ENCODE peak calls at places on chromosomes 16 and 17, in five cellular contexts. One of them, this sample, is unnamed.
A peak's percentile ranks its signal among the peaks of the same experiment; 100 is the strongest.

GRCh38 chr16:77833906-77834599 is 45.7 kb downstream of the VAT1L start:
- DNase-seq in AG04449: peak; percentile 60
- DNase-seq in HFFc6: no peak
- DNase-seq in nephron progenitor cell: no peak
- DNase-seq in heart right ventricle: no peak
- DNase-seq in this sample: no peak

GRCh38 chr16:872436-873242 is 72.1 kb upstream of the GNG13 start:
- DNase-seq in AG04449: no peak
- DNase-seq in HFFc6: no peak
- DNase-seq in nephron progenitor cell: no peak
- DNase-seq in heart right ventricle: no peak
- DNase-seq in this sample: no peak

GRCh38 chr16:22912654-22913053 is 98.7 kb downstream of the HS3ST2 start:
- DNase-seq in AG04449: no peak
- DNase-seq in HFFc6: no peak
- DNase-seq in nephron progenitor cell: no peak
- DNase-seq in heart right ventricle: no peak
- DNase-seq in this sample: no peak

GRCh38 chr17:82869536-82869935 is 29.7 kb upstream of the ZNF750 start:
- DNase-seq in AG04449: no peak
- DNase-seq in HFFc6: no peak
- DNase-seq in nephron progenitor cell: no peak
- DNase-seq in heart right ventricle: no peak
- DNase-seq in this sample: no peak

GRCh38 chr17:63075969-63076368 is 109.9 kb downstream of the TANC2 start:
- DNase-seq in AG04449: no peak
- DNase-seq in HFFc6: no peak
- DNase-seq in nephron progenitor cell: no peak
- DNase-seq in heart right ventricle: no peak
- DNase-seq in this sample: no peak

GRCh38 chr17:18854956-18855355 is 3.0 kb upstream of the PRPSAP2 start:
- DNase-seq in AG04449: no peak
- DNase-seq in HFFc6: no peak
- DNase-seq in nephron progenitor cell: no peak
- DNase-seq in heart right ventricle: no peak
- DNase-seq in this sample: no peak

GRCh38 chr16:10519929-10520868 is 60.2 kb downstream of the EMP2 start:
- DNase-seq in AG04449: no peak
- DNase-seq in HFFc6: no peak
- DNase-seq in nephron progenitor cell: no peak
- DNase-seq in heart right ventricle: no peak
- DNase-seq in this sample: no peak

GRCh38 chr17:7750321-7750821 is 32.8 kb downstream of the DNAH2 start:
- DNase-seq in AG04449: peak; percentile 71
- DNase-seq in HFFc6: peak; percentile 83
- DNase-seq in nephron progenitor cell: no peak
- DNase-seq in heart right ventricle: no peak
- DNase-seq in this sample: no peak

GRCh38 chr17:77129568-77130301 is 11.0 kb upstream of the SEC14L1 start:
- DNase-seq in AG04449: no peak
- DNase-seq in HFFc6: no peak
- DNase-seq in nephron progenitor cell: peak; percentile 25
- DNase-seq in heart right ventricle: peak; percentile 36
- DNase-seq in this sample: no peak

GRCh38 chr17:1485748-1486376 is 6.6 kb downstream of the MYO1C start:
- DNase-seq in AG04449: no peak
- DNase-seq in HFFc6: peak; percentile 59
- DNase-seq in nephron progenitor cell: peak; percentile 46
- DNase-seq in heart right ventricle: peak; percentile 83
- DNase-seq in this sample: no peak

GRCh38 chr16:89325861-89326471 is 108.5 kb downstream of the ZNF778 start:
- DNase-seq in AG04449: no peak
- DNase-seq in HFFc6: peak; percentile 86
- DNase-seq in nephron progenitor cell: no peak
- DNase-seq in heart right ventricle: peak; percentile 82
- DNase-seq in this sample: no peak

GRCh38 chr17:8359769-8360168 is 16.7 kb downstream of the KRABD2 start:
- DNase-seq in AG04449: no peak
- DNase-seq in HFFc6: peak; percentile 69
- DNase-seq in nephron progenitor cell: no peak
- DNase-seq in heart right ventricle: peak; percentile 62
- DNase-seq in this sample: no peak

GRCh38 chr16:23694707-23695373 is 16.2 kb downstream of the PLK1 start:
- DNase-seq in AG04449: no peak
- DNase-seq in HFFc6: no peak
- DNase-seq in nephron progenitor cell: peak; percentile 75
- DNase-seq in heart right ventricle: no peak
- DNase-seq in this sample: peak; percentile 46

GRCh38 chr17:42050360-42051012 is at the start of gene C17orf113:
- DNase-seq in AG04449: no peak
- DNase-seq in HFFc6: no peak
- DNase-seq in nephron progenitor cell: peak; percentile 76
- DNase-seq in heart right ventricle: peak; percentile 50
- DNase-seq in this sample: peak; percentile 70

GRCh38 chr17:60748232-60748631 is 70.6 kb downstream of the BCAS3 start:
- DNase-seq in AG04449: no peak
- DNase-seq in HFFc6: no peak
- DNase-seq in nephron progenitor cell: no peak
- DNase-seq in heart right ventricle: no peak
- DNase-seq in this sample: no peak

GRCh38 chr17:43860077-43860725 is 13.2 kb downstream of the CD300LG start:
- DNase-seq in AG04449: no peak
- DNase-seq in HFFc6: no peak
- DNase-seq in nephron progenitor cell: no peak
- DNase-seq in heart right ventricle: no peak
- DNase-seq in this sample: no peak

GRCh38 chr17:3482851-3483250 is 7.1 kb downstream of the ASPA start:
- DNase-seq in AG04449: no peak
- DNase-seq in HFFc6: no peak
- DNase-seq in nephron progenitor cell: no peak
- DNase-seq in heart right ventricle: no peak
- DNase-seq in this sample: no peak

GRCh38 chr17:72465191-72466024 is 344.6 kb downstream of the SOX9 start:
- DNase-seq in AG04449: peak; percentile 58
- DNase-seq in HFFc6: peak; percentile 98
- DNase-seq in nephron progenitor cell: peak; percentile 39
- DNase-seq in heart right ventricle: no peak
- DNase-seq in this sample: no peak

GRCh38 chr17:76458580-76459490 is 5.9 kb upstream of the UBE2O start:
- DNase-seq in AG04449: no peak
- DNase-seq in HFFc6: peak; percentile 54
- DNase-seq in nephron progenitor cell: peak; percentile 64
- DNase-seq in heart right ventricle: peak; percentile 48
- DNase-seq in this sample: no peak

GRCh38 chr16:12162586-12162985 is 186.1 kb downstream of the SNX29 start:
- DNase-seq in AG04449: no peak
- DNase-seq in HFFc6: no peak
- DNase-seq in nephron progenitor cell: no peak
- DNase-seq in heart right ventricle: no peak
- DNase-seq in this sample: no peak

GRCh38 chr16:72013888-72014538 is 5.5 kb downstream of the DHODH start:
- DNase-seq in AG04449: no peak
- DNase-seq in HFFc6: no peak
- DNase-seq in nephron progenitor cell: peak; percentile 16
- DNase-seq in heart right ventricle: peak; percentile 36
- DNase-seq in this sample: no peak

GRCh38 chr17:78923660-78924453 is 1.3 kb downstream of the TIMP2 start:
- DNase-seq in AG04449: no peak
- DNase-seq in HFFc6: no peak
- DNase-seq in nephron progenitor cell: no peak
- DNase-seq in heart right ventricle: peak; percentile 47
- DNase-seq in this sample: peak; percentile 34

GRCh38 chr17:73798111-73798748 is 154.0 kb upstream of the SDK2 start:
- DNase-seq in AG04449: peak; percentile 36
- DNase-seq in HFFc6: peak; percentile 26
- DNase-seq in nephron progenitor cell: no peak
- DNase-seq in heart right ventricle: no peak
- DNase-seq in this sample: no peak

GRCh38 chr17:13346996-13347762 is 254.6 kb downstream of the HS3ST3A1 start:
- DNase-seq in AG04449: peak; percentile 75
- DNase-seq in HFFc6: peak; percentile 99
- DNase-seq in nephron progenitor cell: no peak
- DNase-seq in heart right ventricle: no peak
- DNase-seq in this sample: no peak

GRCh38 chr17:49667854-49668253 is 10.0 kb downstream of the SPOP start:
- DNase-seq in AG04449: no peak
- DNase-seq in HFFc6: no peak
- DNase-seq in nephron progenitor cell: no peak
- DNase-seq in heart right ventricle: no peak
- DNase-seq in this sample: no peak

GRCh38 chr17:1830288-1830687 is 483 bp downstream of the RPA1 start:
- DNase-seq in AG04449: no peak
- DNase-seq in HFFc6: no peak
- DNase-seq in nephron progenitor cell: no peak
- DNase-seq in heart right ventricle: no peak
- DNase-seq in this sample: no peak

GRCh38 chr17:56785997-56786680 is 47.6 kb downstream of the C17orf67 start:
- DNase-seq in AG04449: no peak
- DNase-seq in HFFc6: no peak
- DNase-seq in nephron progenitor cell: no peak
- DNase-seq in heart right ventricle: no peak
- DNase-seq in this sample: no peak

GRCh38 chr17:27759528-27759927 is 40.8 kb downstream of the NOS2 start:
- DNase-seq in AG04449: no peak
- DNase-seq in HFFc6: no peak
- DNase-seq in nephron progenitor cell: no peak
- DNase-seq in heart right ventricle: no peak
- DNase-seq in this sample: no peak

GRCh38 chr16:58535100-58535499 is 19.8 kb downstream of the SETD6 start:
- DNase-seq in AG04449: no peak
- DNase-seq in HFFc6: no peak
- DNase-seq in nephron progenitor cell: no peak
- DNase-seq in heart right ventricle: no peak
- DNase-seq in this sample: no peak

GRCh38 chr16:6125483-6126259 is 1028.1 kb upstream of the EEF2KMT start:
- DNase-seq in AG04449: no peak
- DNase-seq in HFFc6: peak; percentile 83
- DNase-seq in nephron progenitor cell: no peak
- DNase-seq in heart right ventricle: no peak
- DNase-seq in this sample: no peak

GRCh38 chr17:14784997-14785696 is 480.0 kb downstream of the PMP22 start:
- DNase-seq in AG04449: no peak
- DNase-seq in HFFc6: no peak
- DNase-seq in nephron progenitor cell: no peak
- DNase-seq in heart right ventricle: no peak
- DNase-seq in this sample: no peak

GRCh38 chr17:17837380-17837821 is 615 bp upstream of the SREBF1 start:
- DNase-seq in AG04449: no peak
- DNase-seq in HFFc6: peak; percentile 63
- DNase-seq in nephron progenitor cell: no peak
- DNase-seq in heart right ventricle: peak; percentile 83
- DNase-seq in this sample: no peak

GRCh38 chr17:46037722-46038255 is 38.7 kb downstream of the STH start:
- DNase-seq in AG04449: no peak
- DNase-seq in HFFc6: no peak
- DNase-seq in nephron progenitor cell: no peak
- DNase-seq in heart right ventricle: no peak
- DNase-seq in this sample: no peak

GRCh38 chr16:27239906-27240655 is 28.5 kb downstream of the NSMCE1 start:
- DNase-seq in AG04449: no peak
- DNase-seq in HFFc6: no peak
- DNase-seq in nephron progenitor cell: no peak
- DNase-seq in heart right ventricle: no peak
- DNase-seq in this sample: no peak

GRCh38 chr17:80891096-80892018 is 100.3 kb upstream of the CHMP6 start:
- DNase-seq in AG04449: peak; percentile 33
- DNase-seq in HFFc6: peak; percentile 91
- DNase-seq in nephron progenitor cell: no peak
- DNase-seq in heart right ventricle: no peak
- DNase-seq in this sample: no peak
- TF ChIP-seq CTCF in AG04449: no peak
- TF ChIP-seq CTCF in HFFc6: peak; percentile 9
- TF ChIP-seq CTCF in nephron progenitor cell: no peak
- TF ChIP-seq CTCF in heart right ventricle: no peak
- TF ChIP-seq CTCF in this sample: no peak

DNA sequence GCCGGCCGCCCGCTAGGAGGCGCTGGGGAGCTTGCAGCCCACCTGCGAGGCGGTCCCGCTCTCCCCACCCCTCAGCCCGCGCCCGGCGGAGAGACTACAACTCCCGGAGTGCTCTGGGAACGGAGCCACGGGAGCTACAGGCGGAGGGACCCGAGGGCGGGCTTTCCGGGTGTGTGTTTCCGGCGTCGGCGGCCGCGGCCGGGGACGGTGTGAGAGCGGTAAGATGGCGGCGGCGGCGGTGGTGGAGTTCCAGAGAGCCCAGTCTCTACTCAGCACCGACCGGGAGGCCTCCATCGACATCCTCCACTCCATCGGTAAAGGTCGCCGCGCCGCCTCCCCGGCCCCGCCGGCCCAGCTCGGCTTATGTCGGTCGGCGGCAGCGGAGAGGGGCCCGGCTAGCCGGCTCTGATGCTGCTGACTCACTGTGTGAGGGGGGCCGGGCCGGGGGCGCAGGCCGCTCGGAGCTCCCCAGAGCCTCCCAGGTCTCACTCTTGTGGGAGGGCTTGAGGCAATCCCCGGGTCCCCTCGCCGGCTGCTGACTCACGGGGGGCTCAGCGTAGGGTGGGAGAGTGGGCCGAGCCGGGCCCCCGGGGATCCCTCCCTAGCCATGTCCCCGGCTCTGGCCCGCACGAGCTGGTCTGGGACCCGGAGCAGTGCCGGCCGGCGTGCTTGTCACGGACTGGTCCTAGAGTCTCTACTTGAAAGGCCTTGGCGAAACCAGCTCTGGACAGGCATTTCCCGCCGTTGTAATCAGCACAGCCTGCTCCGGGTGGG is at the start of gene PSMD11:
- DNase-seq in AG04449: peak; percentile 60
- DNase-seq in HFFc6: peak; percentile 96
- DNase-seq in nephron progenitor cell: peak; percentile 99
- DNase-seq in heart right ventricle: peak; percentile 98
- DNase-seq in this sample: peak; percentile 99
- TF ChIP-seq CTCF in AG04449: peak; percentile 95
- TF ChIP-seq CTCF in HFFc6: peak; percentile 95
- TF ChIP-seq CTCF in nephron progenitor cell: peak; percentile 1
- TF ChIP-seq CTCF in heart right ventricle: peak; percentile 95
- TF ChIP-seq CTCF in this sample: peak; percentile 98

GRCh38 chr16:84504420-84505248 is at the start of gene MEAK7:
- DNase-seq in AG04449: peak; percentile 77
- DNase-seq in HFFc6: peak; percentile 99
- DNase-seq in nephron progenitor cell: peak; percentile 99
- DNase-seq in heart right ventricle: peak; percentile 99
- DNase-seq in this sample: peak; percentile 98
- TF ChIP-seq CTCF in AG04449: peak; percentile 39
- TF ChIP-seq CTCF in HFFc6: no peak
- TF ChIP-seq CTCF in nephron progenitor cell: no peak
- TF ChIP-seq CTCF in heart right ventricle: no peak
- TF ChIP-seq CTCF in this sample: no peak

GRCh38 chr17:48223945-48224344 is 116.4 kb downstream of the SNX11 start:
- DNase-seq in AG04449: no peak
- DNase-seq in HFFc6: no peak
- DNase-seq in nephron progenitor cell: no peak
- DNase-seq in heart right ventricle: no peak
- DNase-seq in this sample: no peak

GRCh38 chr17:48231995-48232729 is 124.6 kb downstream of the SNX11 start:
- DNase-seq in AG04449: no peak
- DNase-seq in HFFc6: no peak
- DNase-seq in nephron progenitor cell: no peak
- DNase-seq in heart right ventricle: no peak
- DNase-seq in this sample: no peak

GRCh38 chr17:48225725-48226567 is 118.4 kb downstream of the SNX11 start:
- DNase-seq in AG04449: no peak
- DNase-seq in HFFc6: no peak
- DNase-seq in nephron progenitor cell: no peak
- DNase-seq in heart right ventricle: no peak
- DNase-seq in this sample: no peak

GRCh38 chr17:48228720-48229119 is 121.2 kb downstream of the SNX11 start:
- DNase-seq in AG04449: no peak
- DNase-seq in HFFc6: no peak
- DNase-seq in nephron progenitor cell: no peak
- DNase-seq in heart right ventricle: no peak
- DNase-seq in this sample: no peak
- TF ChIP-seq CTCF in AG04449: no peak
- TF ChIP-seq CTCF in HFFc6: no peak
- TF ChIP-seq CTCF in nephron progenitor cell: no peak
- TF ChIP-seq CTCF in heart right ventricle: no peak
- TF ChIP-seq CTCF in this sample: peak; percentile 22